ENCODE peak calls at places on chromosome 16, in eight cellular contexts. One of them, this sample, is unnamed. For H3K9me2, H4K20me1 and H3K4me1, the result is how much of the 10 kb centered on the place peaks cover.

GRCh38 chr16:50627419-50627818 is 53.7 kb downstream of the SNX20 start:
- DNase-seq in OCI-LY7: peak
- DNase-seq in SK-N-SH: peak
- DNase-seq in Karpas-422: peak
- DNase-seq in PC-9: no peak
- DNase-seq in GM23338: peak
- DNase-seq in GM23248: peak
- DNase-seq in HCT116: no peak
- DNase-seq in this sample: peak

GRCh38 chr16:26129997-26130396 is 438.2 kb downstream of the HS3ST4 start:
- DNase-seq in OCI-LY7: no peak
- DNase-seq in SK-N-SH: no peak
- DNase-seq in Karpas-422: no peak
- DNase-seq in PC-9: no peak
- DNase-seq in GM23338: no peak
- DNase-seq in GM23248: no peak
- DNase-seq in HCT116: no peak
- DNase-seq in this sample: no peak

GRCh38 chr16:59634951-59635350 is 900.8 kb upstream of the GOT2 start:
- DNase-seq in OCI-LY7: no peak
- DNase-seq in SK-N-SH: no peak
- DNase-seq in Karpas-422: no peak
- DNase-seq in PC-9: no peak
- DNase-seq in GM23338: no peak
- DNase-seq in GM23248: no peak
- DNase-seq in HCT116: no peak
- DNase-seq in this sample: no peak

GRCh38 chr16:29862383-29862883 is 593 bp downstream of the CDIPT start:
- DNase-seq in OCI-LY7: no peak
- DNase-seq in SK-N-SH: peak
- DNase-seq in Karpas-422: peak
- DNase-seq in PC-9: no peak
- DNase-seq in GM23338: peak
- DNase-seq in GM23248: peak
- DNase-seq in HCT116: no peak
- DNase-seq in this sample: peak

GRCh38 chr16:6375471-6376075 is 957.1 kb upstream of the RBFOX1 start:
- DNase-seq in OCI-LY7: no peak
- DNase-seq in SK-N-SH: peak
- DNase-seq in Karpas-422: no peak
- DNase-seq in PC-9: no peak
- DNase-seq in GM23338: no peak
- DNase-seq in GM23248: no peak
- DNase-seq in HCT116: no peak
- DNase-seq in this sample: peak

GRCh38 chr16:71883849-71884638 is at the start of gene ZNF821:
- DNase-seq in OCI-LY7: peak
- DNase-seq in SK-N-SH: peak
- DNase-seq in Karpas-422: peak
- DNase-seq in PC-9: no peak
- DNase-seq in GM23338: peak
- DNase-seq in GM23248: peak
- DNase-seq in HCT116: no peak
- DNase-seq in this sample: peak

GRCh38 chr16:30958164-30959083 is 870 bp downstream of the SETD1A start:
- DNase-seq in OCI-LY7: peak
- DNase-seq in SK-N-SH: peak
- DNase-seq in Karpas-422: peak
- DNase-seq in PC-9: peak
- DNase-seq in GM23338: peak
- DNase-seq in GM23248: peak
- DNase-seq in HCT116: peak
- DNase-seq in this sample: peak

GRCh38 chr16:78069913-78070312 is 29.5 kb upstream of the WWOX start:
- DNase-seq in OCI-LY7: no peak
- DNase-seq in SK-N-SH: no peak
- DNase-seq in Karpas-422: no peak
- DNase-seq in PC-9: no peak
- DNase-seq in GM23338: no peak
- DNase-seq in GM23248: no peak
- DNase-seq in HCT116: no peak
- DNase-seq in this sample: no peak

GRCh38 chr16:71360378-71360777 is 1.9 kb downstream of the CALB2 start:
- DNase-seq in OCI-LY7: no peak
- DNase-seq in SK-N-SH: no peak
- DNase-seq in Karpas-422: no peak
- DNase-seq in PC-9: peak
- DNase-seq in GM23338: no peak
- DNase-seq in GM23248: peak
- DNase-seq in HCT116: peak
- DNase-seq in this sample: peak

GRCh38 chr16:25192096-25192495 is 24.7 kb upstream of the AQP8 start:
- DNase-seq in OCI-LY7: no peak
- DNase-seq in SK-N-SH: no peak
- DNase-seq in Karpas-422: no peak
- DNase-seq in PC-9: no peak
- DNase-seq in GM23338: no peak
- DNase-seq in GM23248: peak
- DNase-seq in HCT116: no peak
- DNase-seq in this sample: no peak

GRCh38 chr16:68790130-68790761 is 53.1 kb upstream of the TANGO6 start:
- DNase-seq in OCI-LY7: no peak
- DNase-seq in SK-N-SH: no peak
- DNase-seq in Karpas-422: no peak
- DNase-seq in PC-9: peak
- DNase-seq in GM23338: peak
- DNase-seq in GM23248: peak
- DNase-seq in HCT116: no peak
- DNase-seq in this sample: peak

GRCh38 chr16:57962046-57962445 is 8.9 kb downstream of the CNGB1 start:
- DNase-seq in OCI-LY7: no peak
- DNase-seq in SK-N-SH: no peak
- DNase-seq in Karpas-422: no peak
- DNase-seq in PC-9: no peak
- DNase-seq in GM23338: no peak
- DNase-seq in GM23248: no peak
- DNase-seq in HCT116: no peak
- DNase-seq in this sample: no peak

GRCh38 chr16:57964157-57964700 is 6.7 kb downstream of the CNGB1 start:
- DNase-seq in OCI-LY7: no peak
- DNase-seq in SK-N-SH: no peak
- DNase-seq in Karpas-422: no peak
- DNase-seq in PC-9: no peak
- DNase-seq in GM23338: no peak
- DNase-seq in GM23248: no peak
- DNase-seq in HCT116: no peak
- DNase-seq in this sample: no peak

GRCh38 chr16:57961538-57961937 is 9.4 kb downstream of the CNGB1 start:
- DNase-seq in OCI-LY7: no peak
- DNase-seq in SK-N-SH: no peak
- DNase-seq in Karpas-422: no peak
- DNase-seq in PC-9: no peak
- DNase-seq in GM23338: no peak
- DNase-seq in GM23248: no peak
- DNase-seq in HCT116: no peak
- DNase-seq in this sample: no peak

GRCh38 chr16:57960826-57961472 is 10.0 kb downstream of the CNGB1 start:
- DNase-seq in OCI-LY7: no peak
- DNase-seq in SK-N-SH: no peak
- DNase-seq in Karpas-422: no peak
- DNase-seq in PC-9: no peak
- DNase-seq in GM23338: no peak
- DNase-seq in GM23248: no peak
- DNase-seq in HCT116: no peak
- DNase-seq in this sample: no peak

GRCh38 chr16:57962756-57963155 is 8.2 kb downstream of the CNGB1 start:
- DNase-seq in OCI-LY7: no peak
- DNase-seq in SK-N-SH: no peak
- DNase-seq in Karpas-422: no peak
- DNase-seq in PC-9: no peak
- DNase-seq in GM23338: no peak
- DNase-seq in GM23248: no peak
- DNase-seq in HCT116: no peak
- DNase-seq in this sample: no peak
- H3K9me2 ChIP-seq in OCI-LY7: under half
- H3K9me2 ChIP-seq in SK-N-SH: under half
- H3K9me2 ChIP-seq in Karpas-422: under half
- H3K9me2 ChIP-seq in PC-9: under half
- H3K9me2 ChIP-seq in GM23338: under half
- H3K9me2 ChIP-seq in GM23248: under half
- H3K9me2 ChIP-seq in HCT116: under half
- H3K9me2 ChIP-seq in this sample: under half

GRCh38 chr16:88762258-88762870 is 22.7 kb downstream of the PIEZO1 start:
- DNase-seq in OCI-LY7: no peak
- DNase-seq in SK-N-SH: no peak
- DNase-seq in Karpas-422: no peak
- DNase-seq in PC-9: no peak
- DNase-seq in GM23338: no peak
- DNase-seq in GM23248: no peak
- DNase-seq in HCT116: no peak
- DNase-seq in this sample: no peak
- H4K20me1 ChIP-seq in OCI-LY7: under half
- H4K20me1 ChIP-seq in SK-N-SH: half or more
- H4K20me1 ChIP-seq in Karpas-422: under half
- H4K20me1 ChIP-seq in PC-9: under half
- H4K20me1 ChIP-seq in GM23338: under half
- H4K20me1 ChIP-seq in GM23248: under half
- H4K20me1 ChIP-seq in HCT116: under half
- H4K20me1 ChIP-seq in this sample: under half

GRCh38 chr16:75591001-75591852 is 25.0 kb downstream of the GABARAPL2 start:
- DNase-seq in OCI-LY7: no peak
- DNase-seq in SK-N-SH: peak
- DNase-seq in Karpas-422: no peak
- DNase-seq in PC-9: no peak
- DNase-seq in GM23338: peak
- DNase-seq in GM23248: peak
- DNase-seq in HCT116: no peak
- DNase-seq in this sample: peak

GRCh38 chr16:75593825-75594820 is 27.9 kb downstream of the GABARAPL2 start:
- DNase-seq in OCI-LY7: peak
- DNase-seq in SK-N-SH: peak
- DNase-seq in Karpas-422: no peak
- DNase-seq in PC-9: no peak
- DNase-seq in GM23338: peak
- DNase-seq in GM23248: peak
- DNase-seq in HCT116: no peak
- DNase-seq in this sample: peak

GRCh38 chr16:75593308-75593707 is 27.1 kb downstream of the GABARAPL2 start:
- DNase-seq in OCI-LY7: no peak
- DNase-seq in SK-N-SH: no peak
- DNase-seq in Karpas-422: no peak
- DNase-seq in PC-9: no peak
- DNase-seq in GM23338: no peak
- DNase-seq in GM23248: no peak
- DNase-seq in HCT116: no peak
- DNase-seq in this sample: no peak

GRCh38 chr16:75588716-75589115 is 22.5 kb downstream of the GABARAPL2 start:
- DNase-seq in OCI-LY7: no peak
- DNase-seq in SK-N-SH: no peak
- DNase-seq in Karpas-422: no peak
- DNase-seq in PC-9: no peak
- DNase-seq in GM23338: no peak
- DNase-seq in GM23248: no peak
- DNase-seq in HCT116: no peak
- DNase-seq in this sample: no peak

GRCh38 chr16:75589301-75589700 is 23.1 kb downstream of the GABARAPL2 start:
- DNase-seq in OCI-LY7: no peak
- DNase-seq in SK-N-SH: no peak
- DNase-seq in Karpas-422: no peak
- DNase-seq in PC-9: no peak
- DNase-seq in GM23338: no peak
- DNase-seq in GM23248: peak
- DNase-seq in HCT116: no peak
- DNase-seq in this sample: no peak
- H3K4me1 ChIP-seq in OCI-LY7: under half
- H3K4me1 ChIP-seq in SK-N-SH: under half
- H3K4me1 ChIP-seq in Karpas-422: under half
- H3K4me1 ChIP-seq in PC-9: under half
- H3K4me1 ChIP-seq in GM23338: under half
- H3K4me1 ChIP-seq in GM23248: under half
- H3K4me1 ChIP-seq in HCT116: under half
- H3K4me1 ChIP-seq in this sample: under half

GRCh38 chr16:10252155-10252554 is 69.9 kb upstream of the GRIN2A start:
- DNase-seq in OCI-LY7: no peak
- DNase-seq in SK-N-SH: no peak
- DNase-seq in Karpas-422: no peak
- DNase-seq in PC-9: no peak
- DNase-seq in GM23338: no peak
- DNase-seq in GM23248: no peak
- DNase-seq in HCT116: no peak
- DNase-seq in this sample: no peak

GRCh38 chr16:10253344-10253855 is 71.2 kb upstream of the GRIN2A start:
- DNase-seq in OCI-LY7: no peak
- DNase-seq in SK-N-SH: no peak
- DNase-seq in Karpas-422: no peak
- DNase-seq in PC-9: no peak
- DNase-seq in GM23338: no peak
- DNase-seq in GM23248: no peak
- DNase-seq in HCT116: no peak
- DNase-seq in this sample: no peak

GRCh38 chr16:10245002-10245401 is 62.8 kb upstream of the GRIN2A start:
- DNase-seq in OCI-LY7: no peak
- DNase-seq in SK-N-SH: peak
- DNase-seq in Karpas-422: no peak
- DNase-seq in PC-9: no peak
- DNase-seq in GM23338: no peak
- DNase-seq in GM23248: no peak
- DNase-seq in HCT116: no peak
- DNase-seq in this sample: no peak

GRCh38 chr16:10255728-10256127 is 73.5 kb upstream of the GRIN2A start:
- DNase-seq in OCI-LY7: no peak
- DNase-seq in SK-N-SH: no peak
- DNase-seq in Karpas-422: no peak
- DNase-seq in PC-9: no peak
- DNase-seq in GM23338: no peak
- DNase-seq in GM23248: no peak
- DNase-seq in HCT116: no peak
- DNase-seq in this sample: no peak

DNA sequence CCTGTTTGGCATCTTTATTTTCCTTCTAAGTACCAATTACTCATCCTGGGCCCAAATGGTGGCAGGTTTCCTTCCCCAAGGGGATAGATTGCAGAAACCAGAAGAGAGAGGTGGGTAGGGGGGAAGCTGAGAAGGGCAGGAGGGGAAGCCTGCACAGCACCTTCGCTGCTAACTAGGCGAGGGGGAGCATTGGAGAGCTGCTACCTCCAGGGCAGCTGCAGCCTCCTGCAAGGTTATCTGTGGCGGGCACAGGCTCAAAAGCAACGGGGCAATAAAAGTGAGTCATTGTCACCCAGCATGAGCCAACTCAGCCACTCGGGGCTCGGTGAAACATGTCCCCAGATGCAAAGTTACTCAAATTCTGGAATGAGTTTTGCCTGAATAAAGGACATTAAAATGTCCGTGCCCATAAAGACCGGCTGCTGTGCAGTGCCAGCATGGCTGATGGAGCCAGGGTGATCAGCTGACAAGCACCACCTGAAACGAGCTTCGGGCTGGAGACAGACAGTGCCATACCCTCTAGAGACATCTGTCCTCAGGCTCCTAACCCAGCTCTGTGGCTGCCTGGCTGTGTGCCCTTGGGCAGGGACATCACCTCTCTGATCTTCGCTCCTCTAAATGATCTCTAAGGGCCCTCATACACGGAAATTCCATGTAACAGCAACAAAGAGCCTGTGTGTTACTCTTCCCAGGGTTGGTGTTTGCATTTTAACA is 68.1 kb upstream of the GRIN2A start:
- DNase-seq in OCI-LY7: no peak
- DNase-seq in SK-N-SH: no peak
- DNase-seq in Karpas-422: peak
- DNase-seq in PC-9: no peak
- DNase-seq in GM23338: no peak
- DNase-seq in GM23248: no peak
- DNase-seq in HCT116: peak
- DNase-seq in this sample: peak
- H3K9me2 ChIP-seq in OCI-LY7: under half
- H3K9me2 ChIP-seq in SK-N-SH: under half
- H3K9me2 ChIP-seq in Karpas-422: under half
- H3K9me2 ChIP-seq in PC-9: under half
- H3K9me2 ChIP-seq in GM23338: under half
- H3K9me2 ChIP-seq in GM23248: under half
- H3K9me2 ChIP-seq in HCT116: under half
- H3K9me2 ChIP-seq in this sample: under half